ENCODE peak calls at places on chromosomes 1 and 21, in four cellular contexts. G is IMR-90, J is heart left ventricle, Q is breast epithelium. C is an unnamed sample.
A peak's percentile ranks its signal among the peaks of the same experiment; 100 is the strongest.

GRCh38 chr1:203650012-203650836 is 23.6 kb downstream of the ATP2B4 start:
- DNase-seq in G (peak; percentile 74), J (peak; percentile 65), Q (peak; percentile 62), C (no peak)

GRCh38 chr1:120179420-120180348 is 3.4 kb upstream of the SEC22B start:
- DNase-seq in G (peak; percentile 90), J (peak; percentile 44), Q (no peak), C (no peak)

GRCh38 chr21:44817914-44818635 is at the start of gene SUMO3:
- DNase-seq in G (peak; percentile 76), J (peak; percentile 80), Q (peak; percentile 82), C (peak; percentile 60)

GRCh38 chr1:110696818-110697217 is 22.1 kb upstream of the KCNA3 start:
- DNase-seq in G (no peak), J (no peak), Q (no peak), C (no peak)

GRCh38 chr1:231636157-231636556 is 9.6 kb downstream of the DISC1 start:
- DNase-seq in G (peak; percentile 80), J (no peak), Q (no peak), C (no peak)

GRCh38 chr1:59986736-59987310 is 60.2 kb upstream of the CYP2J2 start:
- DNase-seq in G (no peak), J (no peak), Q (no peak), C (no peak)

GRCh38 chr1:208203127-208203847 is 40.9 kb downstream of the PLXNA2 start:
- DNase-seq in G (peak; percentile 46), J (peak; percentile 64), Q (peak; percentile 58), C (peak; percentile 44)

GRCh38 chr1:20322825-20323612 is 32.3 kb downstream of the VWA5B1 start:
- DNase-seq in G (peak; percentile 82), J (no peak), Q (no peak), C (no peak)

GRCh38 chr1:60184521-60184920 is 111.0 kb upstream of the C1orf87 start:
- DNase-seq in G (no peak), J (no peak), Q (no peak), C (no peak)

GRCh38 chr1:71587961-71588360 is 507.1 kb upstream of the ZRANB2 start:
- DNase-seq in G (peak; percentile 47), J (no peak), Q (no peak), C (no peak)

GRCh38 chr1:221620437-221621384 is 121.2 kb downstream of the DUSP10 start:
- DNase-seq in G (peak; percentile 23), J (no peak), Q (no peak), C (no peak)

GRCh38 chr1:188128761-188129160 is 1300.0 kb downstream of the PLA2G4A start:
- DNase-seq in G (peak; percentile 41), J (no peak), Q (no peak), C (no peak)

GRCh38 chr1:246971322-246971721 is 36.5 kb downstream of the ZNF695 start:
- DNase-seq in G (peak; percentile 13), J (peak; percentile 63), Q (no peak), C (peak; percentile 57)

GRCh38 chr1:181675625-181676024 is 192.3 kb downstream of the CACNA1E start:
- DNase-seq in G (no peak), J (no peak), Q (no peak), C (no peak)

GRCh38 chr1:153774036-153774435 is 1.2 kb upstream of the SLC27A3 start:
- DNase-seq in G (no peak), J (no peak), Q (no peak), C (no peak)

DNA sequence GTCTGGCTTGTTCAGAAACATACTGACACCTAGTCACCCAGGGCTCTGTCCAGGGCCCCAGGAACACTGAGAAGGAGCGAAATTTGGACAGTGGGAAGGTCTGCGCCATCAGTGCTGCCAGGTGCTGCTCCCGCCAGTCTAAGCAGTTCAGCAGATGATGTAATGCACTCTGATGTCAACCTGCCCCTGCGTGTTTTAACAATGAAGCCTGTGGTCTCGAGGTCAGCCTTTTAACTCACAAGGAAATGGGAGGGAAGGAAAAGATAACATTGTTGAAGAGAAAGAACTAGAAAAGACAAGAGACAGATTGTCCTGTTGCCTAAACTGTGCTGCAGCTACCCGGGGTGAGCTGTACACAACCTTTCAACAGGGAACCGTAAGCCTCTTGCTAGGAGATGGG is 126.6 kb upstream of the IFFO2 start:
- DNase-seq in G (peak; percentile 41), J (no peak), Q (no peak), C (no peak)
- TF ChIP-seq POLR2A in G (no peak), J (no peak), Q (no peak), C (no peak)

GRCh38 chr1:182789138-182790076 is at the start of gene NPL:
- DNase-seq in G (peak; percentile 50), J (peak; percentile 87), Q (peak; percentile 72), C (peak; percentile 69)
- H3K27ac ChIP-seq in G (no peak within 1 kb of the TSS), J (peak within 1 kb of the TSS; percentile 68), Q (peak within 1 kb of the TSS; percentile 75), C (peak within 1 kb of the TSS; percentile 79)

GRCh38 chr1:94440088-94440487 is 21.9 kb downstream of the ABCD3 start:
- DNase-seq in G (no peak), J (no peak), Q (no peak), C (no peak)
- TF ChIP-seq CTCF in G (no peak), J (peak; percentile 9), Q (no peak), C (no peak)

GRCh38 chr1:11061652-11062365 is 2.0 kb upstream of the SRM start:
- DNase-seq in G (no peak), J (no peak), Q (no peak), C (no peak)

GRCh38 chr1:11059166-11059989 is 440 bp downstream of the SRM start:
- DNase-seq in G (no peak), J (no peak), Q (no peak), C (no peak)

GRCh38 chr1:11058026-11058425 is 1.8 kb downstream of the SRM start:
- DNase-seq in G (no peak), J (no peak), Q (no peak), C (no peak)

GRCh38 chr1:11058595-11059165 is 1.1 kb downstream of the SRM start:
- DNase-seq in G (no peak), J (no peak), Q (no peak), C (no peak)

DNA sequence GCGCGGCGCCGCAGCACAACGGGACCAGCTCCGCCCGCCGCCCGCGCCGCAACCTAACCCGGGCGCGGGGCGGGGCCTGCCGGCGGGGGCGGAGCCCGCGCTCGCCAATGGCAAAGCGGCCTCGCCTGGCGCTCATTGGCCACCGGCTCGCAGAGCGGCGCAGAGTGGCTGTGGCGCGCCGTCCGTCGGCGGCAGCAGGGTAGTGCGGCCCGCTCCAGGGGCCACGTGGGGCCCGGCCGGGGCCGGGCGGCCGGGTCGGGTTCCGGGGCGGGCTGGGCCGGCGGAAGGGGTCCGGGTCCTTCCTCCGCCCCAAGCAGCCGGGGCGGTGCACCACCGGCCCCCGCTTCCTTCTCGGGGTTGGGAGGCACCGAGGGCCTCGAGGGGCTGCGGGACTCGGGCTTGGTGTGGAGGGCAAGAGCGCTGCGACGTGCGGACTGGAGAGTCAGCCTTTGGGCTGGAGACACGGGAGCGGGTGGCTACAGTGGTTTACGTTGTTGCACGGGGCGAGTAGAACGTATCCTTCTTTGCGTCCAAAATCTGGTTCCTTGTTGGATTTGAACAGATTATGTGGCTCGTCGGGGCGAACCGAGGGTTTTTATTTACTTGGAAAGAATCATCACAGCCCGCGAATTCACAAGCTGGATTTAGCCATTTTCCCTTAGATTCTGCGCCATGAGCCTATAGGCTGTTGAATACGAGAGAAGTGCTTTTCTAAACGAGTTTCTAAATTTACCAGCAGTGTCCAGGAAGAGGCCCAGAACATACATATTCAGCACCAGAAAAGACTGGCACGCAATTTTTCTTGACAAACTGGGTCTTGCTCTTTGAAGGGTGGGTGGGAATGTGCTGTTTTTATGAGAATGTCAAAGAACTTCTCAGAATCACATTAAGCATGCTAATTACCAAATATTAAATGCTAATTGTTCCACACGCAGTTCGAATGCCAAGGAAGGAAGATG is at the start of gene SRM:
- DNase-seq in G (peak; percentile 87), J (peak; percentile 93), Q (peak; percentile 83), C (peak; percentile 87)
- TF ChIP-seq POLR2A in G (no peak), J (peak; percentile 31), Q (no peak), C (peak; percentile 85)

C was measured in tibial nerve.